ENCODE peak calls at places on chromosomes 1 and 21, in eight cellular contexts. One of them, this sample, is unnamed.

GRCh38 chr1:241821363-241821762 is 26.6 kb upstream of the EXO1 start:
- DNase-seq in brain microvascular endothelial cell: no peak
- DNase-seq in AG09319: peak
- DNase-seq in cardiac fibroblast: peak
- DNase-seq in cardiac muscle cell: no peak
- DNase-seq in A549: no peak
- DNase-seq in body of pancreas: no peak
- DNase-seq in fibroblast of the aortic adventitia: peak
- DNase-seq in this sample: no peak

GRCh38 chr21:27759091-27759659 is 792.3 kb upstream of the ADAMTS5 start:
- DNase-seq in cardiac muscle cell: no peak
- DNase-seq in brain microvascular endothelial cell: no peak
- DNase-seq in AG09319: no peak
- DNase-seq in body of pancreas: peak
- DNase-seq in fibroblast of the aortic adventitia: no peak
- DNase-seq in cardiac fibroblast: peak
- DNase-seq in A549: no peak
- DNase-seq in this sample: peak

GRCh38 chr1:179866616-179867015 is 11.0 kb downstream of the TOR1AIP2 start:
- DNase-seq in AG09319: no peak
- DNase-seq in fibroblast of the aortic adventitia: no peak
- DNase-seq in A549: no peak
- DNase-seq in body of pancreas: no peak
- DNase-seq in cardiac fibroblast: no peak
- DNase-seq in brain microvascular endothelial cell: no peak
- DNase-seq in cardiac muscle cell: no peak
- DNase-seq in this sample: no peak

GRCh38 chr1:205430631-205431305 is 8.9 kb upstream of the LEMD1 start:
- DNase-seq in fibroblast of the aortic adventitia: peak
- DNase-seq in brain microvascular endothelial cell: peak
- DNase-seq in AG09319: no peak
- DNase-seq in cardiac muscle cell: peak
- DNase-seq in cardiac fibroblast: peak
- DNase-seq in A549: peak
- DNase-seq in body of pancreas: peak
- DNase-seq in this sample: peak

GRCh38 chr1:201311356-201312011 is 28.2 kb downstream of the PKP1 start:
- DNase-seq in body of pancreas: peak
- DNase-seq in AG09319: no peak
- DNase-seq in fibroblast of the aortic adventitia: no peak
- DNase-seq in A549: no peak
- DNase-seq in cardiac muscle cell: no peak
- DNase-seq in cardiac fibroblast: no peak
- DNase-seq in brain microvascular endothelial cell: no peak
- DNase-seq in this sample: no peak

GRCh38 chr1:219538886-219539285 is 74.0 kb downstream of the ZC3H11B start:
- DNase-seq in fibroblast of the aortic adventitia: no peak
- DNase-seq in A549: no peak
- DNase-seq in cardiac muscle cell: no peak
- DNase-seq in brain microvascular endothelial cell: no peak
- DNase-seq in cardiac fibroblast: no peak
- DNase-seq in AG09319: no peak
- DNase-seq in body of pancreas: no peak
- DNase-seq in this sample: no peak

GRCh38 chr1:220019071-220019470 is 27.2 kb downstream of the EPRS1 start:
- DNase-seq in brain microvascular endothelial cell: no peak
- DNase-seq in cardiac fibroblast: no peak
- DNase-seq in A549: no peak
- DNase-seq in cardiac muscle cell: no peak
- DNase-seq in AG09319: no peak
- DNase-seq in body of pancreas: no peak
- DNase-seq in fibroblast of the aortic adventitia: no peak
- DNase-seq in this sample: no peak

GRCh38 chr1:165402517-165403111 is 42.3 kb downstream of the RXRG start:
- DNase-seq in body of pancreas: no peak
- DNase-seq in cardiac muscle cell: no peak
- DNase-seq in fibroblast of the aortic adventitia: no peak
- DNase-seq in cardiac fibroblast: no peak
- DNase-seq in brain microvascular endothelial cell: no peak
- DNase-seq in A549: no peak
- DNase-seq in AG09319: no peak
- DNase-seq in this sample: no peak

GRCh38 chr1:39490596-39491145 is 765 bp upstream of the BMP8A start:
- DNase-seq in fibroblast of the aortic adventitia: no peak
- DNase-seq in cardiac muscle cell: no peak
- DNase-seq in cardiac fibroblast: no peak
- DNase-seq in AG09319: no peak
- DNase-seq in body of pancreas: peak
- DNase-seq in brain microvascular endothelial cell: no peak
- DNase-seq in A549: no peak
- DNase-seq in this sample: no peak

GRCh38 chr1:172756029-172756428 is 97.1 kb downstream of the FASLG start:
- DNase-seq in cardiac muscle cell: no peak
- DNase-seq in AG09319: no peak
- DNase-seq in fibroblast of the aortic adventitia: no peak
- DNase-seq in body of pancreas: no peak
- DNase-seq in cardiac fibroblast: no peak
- DNase-seq in brain microvascular endothelial cell: no peak
- DNase-seq in A549: no peak
- DNase-seq in this sample: no peak

GRCh38 chr1:52920791-52921291 is 699 bp downstream of the ECHDC2 start:
- DNase-seq in cardiac muscle cell: no peak
- DNase-seq in cardiac fibroblast: no peak
- DNase-seq in A549: no peak
- DNase-seq in body of pancreas: peak
- DNase-seq in AG09319: no peak
- DNase-seq in fibroblast of the aortic adventitia: no peak
- DNase-seq in brain microvascular endothelial cell: no peak
- DNase-seq in this sample: no peak

GRCh38 chr1:211579434-211580302 is 707 bp upstream of the SLC30A1 start:
- DNase-seq in body of pancreas: peak
- DNase-seq in A549: peak
- DNase-seq in cardiac fibroblast: peak
- DNase-seq in fibroblast of the aortic adventitia: no peak
- DNase-seq in brain microvascular endothelial cell: no peak
- DNase-seq in cardiac muscle cell: peak
- DNase-seq in AG09319: no peak
- DNase-seq in this sample: peak

GRCh38 chr21:17780539-17780938 is 38.6 kb downstream of the C21orf91 start:
- DNase-seq in brain microvascular endothelial cell: no peak
- DNase-seq in fibroblast of the aortic adventitia: no peak
- DNase-seq in body of pancreas: no peak
- DNase-seq in A549: no peak
- DNase-seq in cardiac fibroblast: no peak
- DNase-seq in cardiac muscle cell: no peak
- DNase-seq in AG09319: no peak
- DNase-seq in this sample: no peak

GRCh38 chr1:235843458-235843857 is 23.2 kb downstream of the LYST start:
- DNase-seq in body of pancreas: no peak
- DNase-seq in fibroblast of the aortic adventitia: peak
- DNase-seq in cardiac muscle cell: peak
- DNase-seq in A549: peak
- DNase-seq in cardiac fibroblast: peak
- DNase-seq in AG09319: no peak
- DNase-seq in brain microvascular endothelial cell: peak
- DNase-seq in this sample: no peak

GRCh38 chr1:200530551-200531261 is 89.8 kb downstream of the KIF14 start:
- DNase-seq in cardiac fibroblast: no peak
- DNase-seq in AG09319: no peak
- DNase-seq in A549: no peak
- DNase-seq in body of pancreas: no peak
- DNase-seq in brain microvascular endothelial cell: no peak
- DNase-seq in fibroblast of the aortic adventitia: no peak
- DNase-seq in cardiac muscle cell: no peak
- DNase-seq in this sample: no peak

GRCh38 chr1:164577291-164577690 is 18.3 kb downstream of the PBX1 start:
- DNase-seq in cardiac fibroblast: no peak
- DNase-seq in fibroblast of the aortic adventitia: no peak
- DNase-seq in AG09319: no peak
- DNase-seq in body of pancreas: no peak
- DNase-seq in cardiac muscle cell: no peak
- DNase-seq in A549: no peak
- DNase-seq in brain microvascular endothelial cell: peak
- DNase-seq in this sample: no peak

GRCh38 chr1:168408531-168409242 is 128.0 kb downstream of the TBX19 start:
- DNase-seq in A549: peak
- DNase-seq in AG09319: no peak
- DNase-seq in cardiac fibroblast: peak
- DNase-seq in fibroblast of the aortic adventitia: peak
- DNase-seq in body of pancreas: no peak
- DNase-seq in brain microvascular endothelial cell: peak
- DNase-seq in cardiac muscle cell: no peak
- DNase-seq in this sample: no peak

DNA sequence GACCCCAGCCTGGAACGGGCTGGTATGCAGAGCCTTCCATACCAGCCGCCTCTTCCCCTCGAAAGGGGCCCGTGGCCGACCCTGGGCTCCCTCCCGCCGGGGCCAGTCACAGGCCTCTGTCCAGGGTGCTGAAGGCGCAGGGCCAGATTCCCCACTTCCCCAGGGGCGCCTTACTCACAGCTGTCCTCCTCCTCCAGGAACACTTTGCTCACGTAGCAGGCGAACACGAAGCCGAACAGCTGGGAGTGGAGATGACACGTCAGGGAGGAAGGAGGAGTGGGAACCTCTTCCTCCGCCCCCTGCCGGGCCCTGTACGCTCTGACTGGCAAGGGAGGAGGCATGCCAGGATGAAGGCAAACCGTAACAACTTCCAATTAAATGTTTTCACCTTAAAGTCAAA is 57.3 kb downstream of the NKAIN1 start:
- DNase-seq in cardiac fibroblast: peak
- DNase-seq in A549: peak
- DNase-seq in fibroblast of the aortic adventitia: peak
- DNase-seq in cardiac muscle cell: peak
- DNase-seq in body of pancreas: peak
- DNase-seq in brain microvascular endothelial cell: peak
- DNase-seq in AG09319: peak
- DNase-seq in this sample: peak
- TF ChIP-seq CTCF in cardiac fibroblast: peak
- TF ChIP-seq CTCF in A549: peak
- TF ChIP-seq CTCF in fibroblast of the aortic adventitia: peak
- TF ChIP-seq CTCF in cardiac muscle cell: peak
- TF ChIP-seq CTCF in body of pancreas: no peak
- TF ChIP-seq CTCF in brain microvascular endothelial cell: peak
- TF ChIP-seq CTCF in AG09319: peak
- TF ChIP-seq CTCF in this sample: peak

GRCh38 chr1:25502957-25503356 is 40.4 kb upstream of the LDLRAP1 start:
- DNase-seq in AG09319: no peak
- DNase-seq in brain microvascular endothelial cell: peak
- DNase-seq in body of pancreas: no peak
- DNase-seq in A549: no peak
- DNase-seq in cardiac fibroblast: peak
- DNase-seq in fibroblast of the aortic adventitia: peak
- DNase-seq in cardiac muscle cell: no peak
- DNase-seq in this sample: no peak

GRCh38 chr1:25503551-25504426 is 39.6 kb upstream of the LDLRAP1 start:
- DNase-seq in cardiac muscle cell: peak
- DNase-seq in fibroblast of the aortic adventitia: no peak
- DNase-seq in A549: peak
- DNase-seq in brain microvascular endothelial cell: no peak
- DNase-seq in AG09319: no peak
- DNase-seq in body of pancreas: peak
- DNase-seq in cardiac fibroblast: peak
- DNase-seq in this sample: peak

GRCh38 chr1:25500694-25501093 is 42.7 kb upstream of the LDLRAP1 start:
- DNase-seq in AG09319: no peak
- DNase-seq in fibroblast of the aortic adventitia: peak
- DNase-seq in A549: no peak
- DNase-seq in cardiac fibroblast: peak
- DNase-seq in body of pancreas: no peak
- DNase-seq in brain microvascular endothelial cell: no peak
- DNase-seq in cardiac muscle cell: no peak
- DNase-seq in this sample: no peak

GRCh38 chr1:25504706-25505560 is 38.5 kb upstream of the LDLRAP1 start:
- DNase-seq in A549: no peak
- DNase-seq in brain microvascular endothelial cell: peak
- DNase-seq in cardiac fibroblast: peak
- DNase-seq in body of pancreas: no peak
- DNase-seq in AG09319: no peak
- DNase-seq in cardiac muscle cell: no peak
- DNase-seq in fibroblast of the aortic adventitia: peak
- DNase-seq in this sample: no peak

DNA sequence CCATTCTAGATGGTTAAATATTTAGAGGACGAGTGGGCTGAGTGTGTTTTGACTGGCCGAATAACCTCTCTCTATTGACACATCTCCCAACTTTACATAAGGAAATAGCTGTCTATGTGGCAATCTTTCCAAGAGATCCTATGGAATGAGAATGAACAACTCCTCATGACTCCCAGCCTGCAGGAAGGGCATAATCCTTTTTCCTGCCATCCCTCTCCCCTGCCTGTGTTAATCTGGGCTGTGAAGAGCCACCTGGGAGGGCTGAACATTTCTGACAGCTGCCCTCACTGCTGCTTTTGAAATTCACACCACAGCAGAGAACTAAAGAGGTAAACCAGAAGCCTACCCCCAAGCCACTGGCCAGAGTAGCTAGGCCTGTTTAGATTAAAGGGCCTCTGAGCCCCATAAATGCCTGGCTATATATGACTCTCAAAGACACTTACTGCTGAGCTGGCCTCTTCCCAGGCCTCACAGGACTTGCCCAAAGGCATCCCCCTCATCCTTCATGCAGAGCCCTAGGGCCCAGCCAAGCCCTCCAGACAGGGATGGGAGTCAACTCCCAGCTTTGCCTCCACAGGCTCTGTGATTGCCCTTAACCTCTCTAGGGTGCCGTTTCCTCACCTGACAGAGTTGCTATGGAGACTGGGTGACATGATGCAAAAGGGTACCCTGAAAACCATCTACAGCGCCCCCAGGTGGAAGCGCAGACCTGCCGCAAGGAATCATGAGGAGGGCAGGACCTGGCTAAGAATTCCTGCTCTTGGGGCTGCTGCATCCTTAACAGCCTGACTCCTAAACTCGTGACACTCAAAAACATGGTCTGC is 42.0 kb upstream of the LDLRAP1 start:
- DNase-seq in cardiac muscle cell: no peak
- DNase-seq in body of pancreas: no peak
- DNase-seq in cardiac fibroblast: peak
- DNase-seq in A549: peak
- DNase-seq in brain microvascular endothelial cell: no peak
- DNase-seq in AG09319: no peak
- DNase-seq in fibroblast of the aortic adventitia: peak
- DNase-seq in this sample: no peak
- TF ChIP-seq CTCF in cardiac muscle cell: peak
- TF ChIP-seq CTCF in body of pancreas: no peak
- TF ChIP-seq CTCF in cardiac fibroblast: no peak
- TF ChIP-seq CTCF in A549: no peak
- TF ChIP-seq CTCF in brain microvascular endothelial cell: peak
- TF ChIP-seq CTCF in AG09319: no peak
- TF ChIP-seq CTCF in fibroblast of the aortic adventitia: no peak
- TF ChIP-seq CTCF in this sample: peak

GRCh38 chr1:115302390-115302961 is 35.6 kb downstream of the NGF start:
- DNase-seq in body of pancreas: no peak
- DNase-seq in fibroblast of the aortic adventitia: peak
- DNase-seq in A549: no peak
- DNase-seq in cardiac muscle cell: no peak
- DNase-seq in cardiac fibroblast: peak
- DNase-seq in AG09319: peak
- DNase-seq in brain microvascular endothelial cell: peak
- DNase-seq in this sample: no peak
- TF ChIP-seq CTCF in body of pancreas: no peak
- TF ChIP-seq CTCF in fibroblast of the aortic adventitia: no peak
- TF ChIP-seq CTCF in A549: no peak
- TF ChIP-seq CTCF in cardiac muscle cell: no peak
- TF ChIP-seq CTCF in cardiac fibroblast: no peak
- TF ChIP-seq CTCF in AG09319: no peak
- TF ChIP-seq CTCF in brain microvascular endothelial cell: no peak
- TF ChIP-seq CTCF in this sample: no peak

GRCh38 chr1:33140153-33141149 is 41.4 kb downstream of the TRIM62 start:
- DNase-seq in cardiac fibroblast: peak
- DNase-seq in fibroblast of the aortic adventitia: no peak
- DNase-seq in AG09319: no peak
- DNase-seq in body of pancreas: no peak
- DNase-seq in brain microvascular endothelial cell: peak
- DNase-seq in cardiac muscle cell: no peak
- DNase-seq in A549: no peak
- DNase-seq in this sample: no peak
- TF ChIP-seq CTCF in cardiac fibroblast: peak
- TF ChIP-seq CTCF in fibroblast of the aortic adventitia: peak
- TF ChIP-seq CTCF in AG09319: peak
- TF ChIP-seq CTCF in body of pancreas: no peak
- TF ChIP-seq CTCF in brain microvascular endothelial cell: peak
- TF ChIP-seq CTCF in cardiac muscle cell: peak
- TF ChIP-seq CTCF in A549: no peak
- TF ChIP-seq CTCF in this sample: peak

This sample was measured in neural crest cell.